ENCODE peak calls at places on chromosomes 16 and 17, in ten cellular contexts. X is CD8-positive, alpha-beta memory T cell; M is NCI-H1436; R is C1 segment of cervical spinal cord; E is foreskin fibroblast; U is CD8-positive, alpha-beta T cell; A is head of caudate nucleus; V is amniotic epithelial cell; L is LHCN-M2; J is left ventricle myocardium superior. O is an unnamed sample.

GRCh38 chr16:52271088-52271487 is 275.9 kb downstream of the TOX3 start:
- DNase-seq in V (no peak), M (no peak), A (no peak), U (no peak), J (no peak), L (no peak), X (no peak), E (no peak), R (no peak), O (no peak)

GRCh38 chr16:81647527-81647926 is 131.6 kb upstream of the PLCG2 start:
- DNase-seq in V (peak; percentile 79), L (peak; percentile 43), E (peak; percentile 81), X (no peak), M (no peak), J (no peak), R (no peak), U (no peak), A (no peak), O (peak; percentile 79)

GRCh38 chr16:54409982-54410381 is 123.4 kb upstream of the IRX3 start:
- DNase-seq in U (no peak), E (no peak), X (no peak), J (no peak), R (no peak), M (no peak), V (no peak), A (no peak), L (no peak), O (no peak)

GRCh38 chr17:39751637-39752036 is 13.9 kb downstream of the GRB7 start:
- DNase-seq in V (no peak), L (no peak), U (no peak), A (no peak), E (no peak), R (no peak), X (no peak), M (no peak), J (no peak), O (no peak)

GRCh38 chr16:55297910-55298175 is 26.2 kb upstream of the IRX6 start:
- DNase-seq in X (no peak), M (no peak), L (peak; percentile 5), V (no peak), R (no peak), A (no peak), J (no peak), U (no peak), E (peak; percentile 11), O (no peak)

GRCh38 chr17:73639926-73640325 is 4.3 kb downstream of the SDK2 start:
- DNase-seq in L (no peak), R (no peak), U (no peak), E (no peak), V (no peak), M (no peak), J (no peak), A (no peak), X (no peak), O (no peak)

GRCh38 chr17:37466471-37466870 is 23.2 kb upstream of the DUSP14 start:
- DNase-seq in M (no peak), V (no peak), A (no peak), L (no peak), U (no peak), J (no peak), E (no peak), R (no peak), X (no peak), O (no peak)

GRCh38 chr16:48206594-48207242 is 37.4 kb upstream of the LONP2 start:
- DNase-seq in A (no peak), R (no peak), J (no peak), E (peak; percentile 19), X (no peak), M (no peak), V (no peak), U (no peak), L (no peak), O (no peak)

GRCh38 chr17:64573214-64573613 is 66.4 kb downstream of the CEP95 start:
- DNase-seq in X (no peak), V (no peak), A (no peak), M (no peak), J (no peak), L (no peak), E (no peak), R (no peak), U (no peak), O (no peak)

GRCh38 chr16:20313741-20314140 is 13.6 kb downstream of the GP2 start:
- DNase-seq in V (no peak), R (no peak), M (no peak), U (no peak), E (no peak), X (no peak), A (no peak), L (no peak), J (no peak), O (no peak)

GRCh38 chr17:44777394-44778348 is 18.9 kb downstream of the ADAM11 start:
- DNase-seq in A (no peak), V (no peak), M (no peak), L (no peak), E (no peak), J (no peak), R (no peak), U (no peak), X (no peak), O (no peak)

GRCh38 chr16:70663524-70664324 is 17.4 kb downstream of the IL34 start:
- DNase-seq in E (no peak), X (no peak), U (no peak), L (no peak), A (no peak), M (no peak), V (no peak), R (no peak), J (no peak), O (no peak)

GRCh38 chr17:58081641-58082340 is 1.4 kb upstream of the DYNLL2 start:
- DNase-seq in E (no peak), U (no peak), A (no peak), X (no peak), J (no peak), M (no peak), R (no peak), L (no peak), V (no peak), O (no peak)

GRCh38 chr17:7558544-7559306 is at the start of gene TNFSF13:
- DNase-seq in U (no peak), X (no peak), L (no peak), R (no peak), A (no peak), V (no peak), M (no peak), J (peak; percentile 73), E (peak; percentile 23), O (no peak)

GRCh38 chr16:10501016-10501607 is 79.3 kb downstream of the EMP2 start:
- DNase-seq in R (no peak), M (no peak), L (no peak), V (no peak), E (no peak), A (no peak), U (no peak), X (no peak), J (no peak), O (no peak)

GRCh38 chr17:50144845-50145531 is 5.5 kb downstream of the PPP1R9B start:
- DNase-seq in E (peak; percentile 72), J (peak; percentile 71), A (no peak), M (no peak), U (no peak), X (no peak), R (no peak), L (no peak), V (no peak), O (no peak)

GRCh38 chr17:52995127-52995526 is 827.6 kb upstream of the KIF2B start:
- DNase-seq in J (no peak), M (no peak), A (no peak), U (no peak), L (no peak), E (no peak), V (no peak), X (no peak), R (no peak), O (no peak)

GRCh38 chr16:19884021-19884485 is 595 bp downstream of the GPRC5B start:
- DNase-seq in E (no peak), L (no peak), U (no peak), R (no peak), V (no peak), A (no peak), J (peak; percentile 53), M (no peak), X (no peak), O (peak; percentile 18)

GRCh38 chr16:66250686-66251405 is 115.6 kb upstream of the CDH5 start:
- DNase-seq in R (peak; percentile 75), J (peak; percentile 89), V (peak; percentile 27), M (no peak), E (peak; percentile 88), L (no peak), A (peak; percentile 58), U (no peak), X (no peak), O (no peak)

GRCh38 chr16:64061621-64062020 is 1060.2 kb downstream of the CDH11 start:
- DNase-seq in E (no peak), M (no peak), L (peak; percentile 5), A (no peak), X (no peak), J (no peak), U (no peak), V (peak; percentile 6), R (no peak), O (no peak)

GRCh38 chr17:28335959-28336871 is 654 bp downstream of the TNFAIP1 start:
- DNase-seq in M (peak; percentile 37), E (peak; percentile 84), V (peak; percentile 95), R (no peak), J (peak; percentile 48), L (peak; percentile 74), A (peak; percentile 8), U (no peak), X (no peak), O (peak; percentile 87)

GRCh38 chr16:82169861-82170845 is at the start of gene MPHOSPH6:
- DNase-seq in M (peak; percentile 91), X (peak; percentile 88), E (peak; percentile 98), L (peak; percentile 88), R (peak; percentile 79), V (peak; percentile 82), J (peak; percentile 96), U (peak; percentile 83), A (peak; percentile 86), O (peak; percentile 91)

GRCh38 chr17:38673714-38674012 is 1.1 kb downstream of the EPOP start:
- DNase-seq in L (no peak), X (no peak), M (no peak), V (no peak), A (no peak), E (peak; percentile 55), R (no peak), U (no peak), J (peak; percentile 54), O (no peak)

GRCh38 chr17:9837551-9838471 is 12.1 kb downstream of the GLP2R start:
- DNase-seq in U (no peak), J (peak; percentile 65), R (no peak), A (no peak), X (no peak), L (peak; percentile 3), E (peak; percentile 16), M (no peak), V (peak; percentile 97), O (peak; percentile 57)

GRCh38 chr16:50841081-50841886 is 99.4 kb downstream of the CYLD start:
- DNase-seq in L (no peak), E (no peak), A (no peak), J (no peak), U (peak; percentile 23), M (no peak), X (peak; percentile 6), R (no peak), V (no peak), O (no peak)

GRCh38 chr16:84228321-84228838 is 11.4 kb downstream of the KCNG4 start:
- DNase-seq in J (peak; percentile 85), E (peak; percentile 96), X (no peak), U (no peak), R (peak; percentile 7), A (no peak), L (peak; percentile 97), M (no peak), V (peak; percentile 86), O (peak; percentile 99)

GRCh38 chr17:81885869-81886548 is 5.4 kb downstream of the ALYREF start:
- DNase-seq in A (no peak), M (no peak), L (peak; percentile 98), E (peak; percentile 66), J (no peak), R (no peak), X (no peak), U (no peak), V (no peak), O (no peak)

GRCh38 chr16:75479421-75479990 is 15.0 kb upstream of the TMEM170A start:
- DNase-seq in J (no peak), M (no peak), E (no peak), L (no peak), X (no peak), R (no peak), V (no peak), U (no peak), A (no peak), O (no peak)

O was measured in HTR-8/SVneo.